ENCODE peak calls at places on chromosomes 7 and 10, in five cellular contexts. One of them, this sample, is unnamed.

GRCh38 chr10:19332304-19332703 is 283.7 kb downstream of the MALRD1 start:
- DNase-seq in A549: no peak
- DNase-seq in IMR-90: peak; percentile 10
- DNase-seq in body of pancreas: no peak
- DNase-seq in adrenal gland: no peak
- DNase-seq in this sample: no peak

GRCh38 chr7:15643000-15643705 is 43.3 kb downstream of the MEOX2 start:
- DNase-seq in A549: no peak
- DNase-seq in IMR-90: no peak
- DNase-seq in body of pancreas: no peak
- DNase-seq in adrenal gland: no peak
- DNase-seq in this sample: no peak

GRCh38 chr7:20598479-20599419 is 16.7 kb upstream of the ABCB5 start:
- DNase-seq in A549: peak; percentile 71
- DNase-seq in IMR-90: peak; percentile 71
- DNase-seq in body of pancreas: no peak
- DNase-seq in adrenal gland: no peak
- DNase-seq in this sample: no peak

GRCh38 chr10:70324951-70325781 is 41.4 kb upstream of the NPFFR1 start:
- DNase-seq in A549: no peak
- DNase-seq in IMR-90: no peak
- DNase-seq in body of pancreas: no peak
- DNase-seq in adrenal gland: no peak
- DNase-seq in this sample: no peak

GRCh38 chr10:29120216-29120615 is 168.7 kb upstream of the LYZL1 start:
- DNase-seq in A549: peak; percentile 77
- DNase-seq in IMR-90: peak; percentile 89
- DNase-seq in body of pancreas: no peak
- DNase-seq in adrenal gland: peak; percentile 53
- DNase-seq in this sample: no peak

GRCh38 chr7:1781369-1781768 is 111.3 kb downstream of the ELFN1 start:
- DNase-seq in A549: no peak
- DNase-seq in IMR-90: no peak
- DNase-seq in body of pancreas: no peak
- DNase-seq in adrenal gland: no peak
- DNase-seq in this sample: peak; percentile 81

GRCh38 chr10:34967411-34967880 is 122.7 kb downstream of the CUL2 start:
- DNase-seq in A549: no peak
- DNase-seq in IMR-90: peak; percentile 38
- DNase-seq in body of pancreas: peak; percentile 45
- DNase-seq in adrenal gland: peak; percentile 41
- DNase-seq in this sample: no peak

GRCh38 chr7:73329861-73330581 is 2.1 kb downstream of the FKBP6 start:
- DNase-seq in A549: no peak
- DNase-seq in IMR-90: peak; percentile 36
- DNase-seq in body of pancreas: no peak
- DNase-seq in adrenal gland: no peak
- DNase-seq in this sample: no peak

GRCh38 chr7:138863931-138864330 is 65.9 kb upstream of the ATP6V0A4 start:
- DNase-seq in A549: no peak
- DNase-seq in IMR-90: no peak
- DNase-seq in body of pancreas: no peak
- DNase-seq in adrenal gland: no peak
- DNase-seq in this sample: no peak

GRCh38 chr10:133302230-133302629 is 6.4 kb downstream of the TUBGCP2 start:
- DNase-seq in A549: no peak
- DNase-seq in IMR-90: no peak
- DNase-seq in body of pancreas: no peak
- DNase-seq in adrenal gland: no peak
- DNase-seq in this sample: no peak

GRCh38 chr7:140672382-140673062 is at the start of gene ADCK2:
- DNase-seq in A549: peak; percentile 24
- DNase-seq in IMR-90: no peak
- DNase-seq in body of pancreas: peak; percentile 68
- DNase-seq in adrenal gland: peak; percentile 47
- DNase-seq in this sample: no peak

DNA sequence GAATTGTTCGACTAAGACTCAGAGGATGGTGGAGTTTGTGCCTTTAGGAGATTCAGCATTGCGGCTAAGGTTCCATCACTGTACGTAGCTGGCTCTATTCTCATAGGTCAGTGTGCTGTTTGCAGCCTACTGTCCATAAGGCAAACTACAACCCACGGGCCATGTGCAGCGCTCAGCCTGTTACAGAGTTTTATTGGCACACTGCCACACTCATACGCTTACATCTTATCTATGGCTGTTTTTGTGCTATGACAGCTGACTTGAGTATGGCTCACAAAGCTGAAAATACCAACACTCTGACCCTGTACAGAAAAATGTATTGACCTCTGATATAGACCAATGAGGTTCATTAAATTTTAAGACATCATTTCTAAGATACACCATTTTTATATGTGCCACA is 114.5 kb downstream of the ARID5B start:
- DNase-seq in A549: no peak
- DNase-seq in IMR-90: peak; percentile 55
- DNase-seq in body of pancreas: peak; percentile 20
- DNase-seq in adrenal gland: no peak
- DNase-seq in this sample: no peak
- H3K9me3 ChIP-seq in A549: no peaks in the 10 kb centered on the region
- H3K9me3 ChIP-seq in IMR-90: no peaks in the 10 kb centered on the region
- H3K9me3 ChIP-seq in body of pancreas: no peaks in the 10 kb centered on the region
- H3K9me3 ChIP-seq in adrenal gland: no peaks in the 10 kb centered on the region
- H3K9me3 ChIP-seq in this sample: no peaks in the 10 kb centered on the region

GRCh38 chr7:38006559-38006958 is 86.1 kb downstream of the EPDR1 start:
- DNase-seq in A549: no peak
- DNase-seq in IMR-90: no peak
- DNase-seq in body of pancreas: no peak
- DNase-seq in adrenal gland: no peak
- DNase-seq in this sample: no peak

GRCh38 chr7:38002689-38003088 is 82.2 kb downstream of the EPDR1 start:
- DNase-seq in A549: no peak
- DNase-seq in IMR-90: no peak
- DNase-seq in body of pancreas: no peak
- DNase-seq in adrenal gland: no peak
- DNase-seq in this sample: no peak

GRCh38 chr7:38007096-38007495 is 86.7 kb downstream of the EPDR1 start:
- DNase-seq in A549: no peak
- DNase-seq in IMR-90: no peak
- DNase-seq in body of pancreas: no peak
- DNase-seq in adrenal gland: no peak
- DNase-seq in this sample: no peak
- TF ChIP-seq CTCF in A549: no peak
- TF ChIP-seq CTCF in IMR-90: no peak
- TF ChIP-seq CTCF in body of pancreas: no peak
- TF ChIP-seq CTCF in adrenal gland: no peak
- TF ChIP-seq CTCF in this sample: no peak

DNA sequence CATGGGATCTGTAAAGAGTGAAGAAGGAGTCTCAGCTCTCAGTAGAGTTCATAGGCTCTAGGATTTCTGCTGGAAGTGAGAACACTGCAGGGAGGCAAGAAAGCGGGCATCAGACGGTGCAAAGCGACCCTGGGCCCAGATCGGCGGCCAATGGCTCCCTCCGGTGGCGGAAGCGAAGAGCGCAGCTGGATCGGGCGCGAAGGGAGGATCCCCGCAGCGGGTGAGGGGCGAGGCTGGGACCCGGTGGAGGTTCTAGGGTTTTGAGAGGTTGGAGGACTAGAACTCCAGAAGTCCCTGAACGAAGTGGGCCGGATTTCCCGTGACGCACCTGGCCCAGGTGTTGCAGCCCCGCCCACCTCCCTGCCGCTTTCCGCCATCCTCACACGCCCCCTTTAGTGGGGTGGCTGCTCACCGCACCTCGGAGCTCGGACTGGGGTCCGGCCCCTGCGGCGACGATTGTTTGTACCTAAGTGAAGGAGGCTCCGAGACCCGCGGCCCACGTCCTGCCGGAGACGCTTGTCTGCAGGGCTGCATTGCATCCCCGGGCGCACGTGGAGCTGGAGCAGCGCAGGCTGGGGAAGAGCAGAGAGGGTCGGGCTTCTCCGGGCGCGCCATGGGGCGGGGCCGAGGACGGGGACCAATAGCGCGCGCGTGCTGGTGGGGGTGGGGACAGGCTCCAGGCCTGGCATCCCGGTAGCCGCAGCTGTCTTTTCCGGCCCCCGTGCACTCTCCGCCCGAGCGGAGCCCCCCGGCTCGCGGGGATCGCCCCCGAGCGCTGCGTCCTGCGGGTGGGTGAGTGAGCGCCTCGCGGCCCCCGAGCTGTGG is at the start of gene SLC12A9:
- DNase-seq in A549: peak; percentile 86
- DNase-seq in IMR-90: peak; percentile 85
- DNase-seq in body of pancreas: peak; percentile 89
- DNase-seq in adrenal gland: peak; percentile 92
- DNase-seq in this sample: peak; percentile 96
- TF ChIP-seq POLR2A in A549: peak; percentile 48
- TF ChIP-seq POLR2A in IMR-90: peak; percentile 18
- TF ChIP-seq POLR2A in body of pancreas: no peak
- TF ChIP-seq POLR2A in adrenal gland: peak; percentile 44
- TF ChIP-seq POLR2A in this sample: no peak

GRCh38 chr10:37234692-37235091 is 109.3 kb downstream of the ANKRD30A start:
- DNase-seq in A549: no peak
- DNase-seq in IMR-90: no peak
- DNase-seq in body of pancreas: no peak
- DNase-seq in adrenal gland: no peak
- DNase-seq in this sample: no peak
- H3K9me3 ChIP-seq in A549: peaks cover 8% of the 10 kb centered on the region
- H3K9me3 ChIP-seq in IMR-90: peaks cover 3% of the 10 kb centered on the region
- H3K9me3 ChIP-seq in body of pancreas: no peaks in the 10 kb centered on the region
- H3K9me3 ChIP-seq in adrenal gland: no peaks in the 10 kb centered on the region
- H3K9me3 ChIP-seq in this sample: no peaks in the 10 kb centered on the region

DNA sequence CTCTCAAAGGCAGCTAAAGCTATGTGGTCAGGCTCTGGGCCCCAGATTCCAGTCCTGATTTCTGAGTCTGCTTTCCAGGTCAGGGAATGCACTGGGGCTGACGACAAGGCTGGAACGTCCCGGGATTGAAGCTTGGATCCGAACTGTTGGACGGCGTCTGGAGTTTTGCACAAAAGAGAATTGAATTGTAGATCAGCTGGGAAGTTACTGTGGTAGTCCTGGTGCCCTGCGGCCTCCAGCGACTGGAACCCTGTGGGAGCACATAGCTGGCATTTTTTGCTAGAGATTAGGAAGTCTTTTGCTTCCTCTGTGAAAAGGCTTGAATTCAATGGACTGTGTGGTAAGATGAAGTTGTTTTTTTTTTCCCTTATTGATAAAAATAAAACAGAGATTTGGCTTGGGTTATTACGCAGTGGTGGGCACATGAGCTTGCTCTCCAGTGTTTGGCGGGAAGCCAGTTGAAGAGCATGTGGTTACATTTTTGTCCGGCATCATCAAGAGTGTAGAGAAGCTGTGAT is at the start of gene HK1:
- DNase-seq in A549: no peak
- DNase-seq in IMR-90: no peak
- DNase-seq in body of pancreas: peak; percentile 43
- DNase-seq in adrenal gland: peak; percentile 27
- DNase-seq in this sample: no peak
- TF ChIP-seq CTCF in A549: no peak
- TF ChIP-seq CTCF in IMR-90: no peak
- TF ChIP-seq CTCF in body of pancreas: no peak
- TF ChIP-seq CTCF in adrenal gland: no peak
- TF ChIP-seq CTCF in this sample: no peak

DNA sequence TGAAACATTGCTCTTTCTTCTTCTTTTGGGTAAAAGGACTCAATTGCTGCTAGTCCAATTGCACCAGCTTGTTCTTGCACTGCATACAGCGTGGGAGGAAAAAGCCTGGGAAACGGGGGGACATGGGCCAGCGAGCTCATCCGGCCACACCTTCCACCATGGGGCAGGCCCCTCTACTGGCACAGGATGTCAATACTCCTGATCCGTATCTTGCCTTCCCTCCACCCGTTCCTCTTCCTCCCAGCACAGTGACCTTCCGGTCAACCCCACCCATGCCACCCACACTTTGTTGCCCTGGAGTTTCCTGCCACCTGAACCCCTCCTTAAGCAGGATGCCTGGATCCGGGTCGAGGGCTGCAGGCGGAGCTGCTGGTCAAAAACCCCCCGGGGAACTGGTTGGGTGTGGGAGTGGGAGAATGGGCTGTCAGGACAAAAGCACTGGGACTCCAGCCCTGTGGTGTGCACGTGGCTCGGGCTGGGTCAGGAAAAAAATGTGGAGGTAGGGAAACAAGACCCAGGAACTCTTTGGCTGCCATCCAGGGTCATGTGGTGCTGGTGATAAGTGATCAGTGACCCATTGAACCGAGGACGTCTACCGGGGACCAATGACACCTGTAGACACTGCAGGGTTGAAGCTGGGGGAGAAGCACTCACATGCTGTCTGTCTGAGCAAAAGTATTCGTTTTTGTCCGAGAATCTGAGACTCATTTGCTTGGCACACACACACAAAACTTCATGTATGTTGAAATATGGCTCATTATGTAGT is 8.2 kb downstream of the IL2RA start:
- DNase-seq in A549: no peak
- DNase-seq in IMR-90: no peak
- DNase-seq in body of pancreas: peak; percentile 75
- DNase-seq in adrenal gland: peak; percentile 45
- DNase-seq in this sample: peak; percentile 88
- TF ChIP-seq POLR2A in A549: no peak
- TF ChIP-seq POLR2A in IMR-90: no peak
- TF ChIP-seq POLR2A in body of pancreas: no peak
- TF ChIP-seq POLR2A in adrenal gland: no peak
- TF ChIP-seq POLR2A in this sample: no peak